ENCODE peak calls at places on chromosome 6, in six cellular contexts. T, Y, N, U, V and F are unnamed samples.
A peak's percentile ranks its signal among the peaks of the same experiment; 100 is the strongest.

GRCh38 chr6:97947841-97948240 is 664.8 kb upstream of the MMS22L start:
- DNase-seq in Y (no peak), N (peak; percentile 100), V (peak; percentile 48), T (peak; percentile 74), U (no peak), F (peak; percentile 14)

GRCh38 chr6:129543981-129544380 is 166.0 kb downstream of the ARHGAP18 start:
- DNase-seq in T (no peak), N (no peak), U (no peak), V (peak; percentile 79), Y (no peak), F (no peak)

GRCh38 chr6:71383891-71384489 is 95.4 kb downstream of the OGFRL1 start:
- DNase-seq in U (no peak), V (peak; percentile 80), T (peak; percentile 48), N (peak; percentile 47), Y (no peak), F (no peak)

GRCh38 chr6:27091661-27092315 is 155.7 kb upstream of the PRSS16 start:
- DNase-seq in N (peak; percentile 84), U (no peak), V (peak; percentile 93), Y (no peak), T (peak; percentile 88), F (peak; percentile 72)

GRCh38 chr6:89368107-89368506 is 15.6 kb upstream of the UBE2J1 start:
- DNase-seq in U (peak; percentile 74), V (peak; percentile 73), T (peak; percentile 54), N (peak; percentile 60), Y (peak; percentile 11), F (no peak)

GRCh38 chr6:2940010-2940850 is 31.1 kb downstream of the SERPINB6 start:
- DNase-seq in U (no peak), T (peak; percentile 11), Y (peak; percentile 61), N (no peak), V (no peak), F (no peak)

GRCh38 chr6:118776607-118777549 is 117.1 kb upstream of the ASF1A start:
- DNase-seq in V (peak; percentile 88), T (peak; percentile 70), U (no peak), N (peak; percentile 78), Y (peak; percentile 10), F (peak; percentile 36)

GRCh38 chr6:158233214-158233795 is 65.2 kb downstream of the GTF2H5 start:
- DNase-seq in Y (no peak), N (no peak), T (no peak), U (no peak), V (no peak), F (no peak)

GRCh38 chr6:53264915-53265615 is 83.7 kb downstream of the ELOVL5 start:
- DNase-seq in T (no peak), V (no peak), N (no peak), Y (no peak), U (no peak), F (no peak)

GRCh38 chr6:167543602-167544506 is 219.0 kb downstream of the TTLL2 start:
- DNase-seq in V (peak; percentile 56), Y (no peak), T (no peak), U (peak; percentile 88), N (no peak), F (no peak)

GRCh38 chr6:100465701-100466409 is 1.1 kb upstream of the SIM1 start:
- DNase-seq in V (no peak), Y (no peak), T (no peak), N (no peak), U (no peak), F (no peak)

GRCh38 chr6:30006170-30007131 is 54.6 kb upstream of the POLR1H start:
- DNase-seq in N (no peak), U (peak; percentile 72), Y (no peak), V (peak; percentile 4), T (no peak), F (no peak)

GRCh38 chr6:158131926-158132325 is 36.1 kb downstream of the SERAC1 start:
- DNase-seq in V (peak; percentile 59), Y (no peak), U (no peak), T (peak; percentile 50), N (peak; percentile 46), F (no peak)

GRCh38 chr6:14664616-14665315 is 547.2 kb downstream of the CD83 start:
- DNase-seq in Y (no peak), U (no peak), N (peak; percentile 61), V (no peak), T (no peak), F (no peak)

GRCh38 chr6:162605881-162606280 is 121.7 kb downstream of the PRKN start:
- DNase-seq in N (no peak), V (no peak), U (no peak), Y (no peak), T (no peak), F (no peak)

GRCh38 chr6:81241717-81242116 is 510.8 kb downstream of the TENT5A start:
- DNase-seq in N (peak; percentile 43), T (peak; percentile 4), V (peak; percentile 83), Y (no peak), U (no peak), F (no peak)

GRCh38 chr6:81166770-81167169 is 585.7 kb downstream of the TENT5A start:
- DNase-seq in V (peak; percentile 83), U (no peak), Y (no peak), N (no peak), T (no peak), F (no peak)

GRCh38 chr6:125808591-125808990 is 17.8 kb downstream of the NCOA7 start:
- DNase-seq in T (no peak), Y (no peak), V (no peak), U (no peak), N (no peak), F (no peak)

GRCh38 chr6:110158479-110158878 is 21.0 kb downstream of the WASF1 start:
- DNase-seq in Y (no peak), U (no peak), T (no peak), V (peak; percentile 27), N (peak; percentile 10), F (no peak)

GRCh38 chr6:158636778-158637177 is 7.8 kb downstream of the DYNLT1 start:
- DNase-seq in N (no peak), T (no peak), V (no peak), Y (no peak), U (no peak), F (no peak)

GRCh38 chr6:7640607-7641577 is 50.9 kb downstream of the SNRNP48 start:
- DNase-seq in T (peak; percentile 47), N (peak; percentile 95), V (peak; percentile 78), Y (no peak), U (no peak), F (peak; percentile 76)

GRCh38 chr6:162613310-162613709 is 114.3 kb downstream of the PRKN start:
- DNase-seq in V (no peak), Y (no peak), U (no peak), T (no peak), N (no peak), F (no peak)

GRCh38 chr6:95805699-95806098 is 210.1 kb upstream of the FUT9 start:
- DNase-seq in T (no peak), Y (no peak), N (no peak), U (no peak), V (no peak), F (no peak)

GRCh38 chr6:85459224-85459901 is 9.5 kb downstream of the NT5E start:
- DNase-seq in N (no peak), Y (no peak), T (no peak), U (no peak), V (peak; percentile 70), F (peak; percentile 83)

GRCh38 chr6:158815915-158816314 is 3.3 kb downstream of the EZR start:
- DNase-seq in N (no peak), T (no peak), V (no peak), Y (no peak), U (no peak), F (no peak)

GRCh38 chr6:40930045-40930444 is 109.0 kb downstream of the UNC5CL start:
- DNase-seq in U (no peak), N (no peak), T (no peak), Y (no peak), V (no peak), F (no peak)

GRCh38 chr6:101705866-101706265 is 312.4 kb downstream of the GRIK2 start:
- DNase-seq in U (no peak), Y (no peak), V (peak; percentile 27), N (peak; percentile 51), T (no peak), F (no peak)

GRCh38 chr6:70312165-70312564 is 9.3 kb upstream of the COL9A1 start:
- DNase-seq in U (no peak), V (peak; percentile 95), T (no peak), N (peak; percentile 92), Y (no peak), F (peak; percentile 75)

GRCh38 chr6:169291148-169291547 is 37.5 kb upstream of the THBS2 start:
- DNase-seq in V (no peak), N (no peak), T (no peak), Y (no peak), U (no peak), F (no peak)

GRCh38 chr6:42428326-42429041 is 23.2 kb downstream of the TRERF1 start:
- DNase-seq in V (no peak), U (no peak), Y (no peak), N (no peak), T (no peak), F (no peak)

GRCh38 chr6:48111575-48111974 is 578 bp upstream of the PTCHD4 start:
- DNase-seq in Y (no peak), T (no peak), V (peak; percentile 9), N (peak; percentile 30), U (no peak), F (no peak)
- H3K4me3 ChIP-seq in Y (no peak overlapping the region), T (no peak overlapping the region), V (no peak overlapping the region), N (peak overlapping the region; percentile 83), U (no peak overlapping the region), F (no peak overlapping the region)

GRCh38 chr6:17291778-17292177 is 10.6 kb downstream of the RBM24 start:
- DNase-seq in Y (no peak), V (no peak), T (no peak), U (no peak), N (no peak), F (no peak)
- H3K4me3 ChIP-seq in Y (no peak overlapping the region), V (no peak overlapping the region), T (no peak overlapping the region), U (no peak overlapping the region), N (no peak overlapping the region), F (no peak overlapping the region)

GRCh38 chr6:149965191-149966020 is 1.7 kb downstream of the ULBP1 start:
- DNase-seq in U (no peak), N (peak; percentile 20), Y (no peak), T (no peak), V (peak; percentile 23), F (no peak)
- H3K4me3 ChIP-seq in U (peak overlapping the region; percentile 43), N (peak overlapping the region; percentile 53), Y (peak overlapping the region; percentile 56), T (no peak overlapping the region), V (peak overlapping the region; percentile 46), F (peak overlapping the region; percentile 62)

DNA sequence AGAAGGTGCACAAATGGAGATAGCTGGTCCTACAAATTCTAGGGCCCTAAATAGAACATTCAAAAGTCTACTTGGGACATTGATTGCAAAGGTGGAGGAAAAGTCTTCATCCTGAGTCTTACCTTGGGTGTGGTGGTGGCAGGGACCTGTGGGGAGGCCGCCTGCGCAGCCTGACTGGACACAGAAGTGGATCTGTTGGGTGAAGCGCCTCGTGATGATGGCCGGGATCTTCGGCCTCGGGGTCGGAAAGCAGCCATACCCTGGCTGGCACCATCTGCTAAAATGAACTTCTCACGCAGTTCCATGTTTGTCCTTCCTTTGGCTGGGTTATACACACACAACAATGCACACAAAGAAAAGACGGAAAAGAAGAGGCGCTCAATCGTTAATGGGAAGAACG is 179.2 kb downstream of the DST start:
- DNase-seq in V (no peak), U (no peak), Y (no peak), N (no peak), T (no peak), F (no peak)
- H3K4me3 ChIP-seq in V (no peak overlapping the region), U (no peak overlapping the region), Y (no peak overlapping the region), N (no peak overlapping the region), T (no peak overlapping the region), F (no peak overlapping the region)